ENCODE peak calls at places on chromosomes 16 and 17, in five cellular contexts. K is IMR-90, I is H1, H is neuronal stem cell, W is H9. P is an unnamed sample.
A peak's percentile ranks its signal among the peaks of the same experiment; 100 is the strongest.

GRCh38 chr17:9839433-9839832 is 13.7 kb downstream of the GLP2R start:
- DNase-seq in K (peak; percentile 26), I (no peak), H (no peak), W (peak; percentile 74), P (no peak)

GRCh38 chr17:48131216-48131824 is 23.8 kb downstream of the SNX11 start:
- DNase-seq in K (peak; percentile 66), I (peak; percentile 68), H (peak; percentile 72), W (peak; percentile 86), P (peak; percentile 73)

GRCh38 chr17:38325221-38325851 is 18.4 kb downstream of the GPR179 start:
- DNase-seq in K (no peak), I (no peak), H (no peak), W (peak; percentile 45), P (no peak)

GRCh38 chr16:53482123-53482522 is 20.9 kb downstream of the AKTIP start:
- DNase-seq in K (peak; percentile 21), I (no peak), H (no peak), W (no peak), P (peak; percentile 4)

GRCh38 chr17:82463881-82464566 is 5.5 kb downstream of the NARF start:
- DNase-seq in K (no peak), I (no peak), H (no peak), W (no peak), P (no peak)

GRCh38 chr17:81898029-81898866 is 3.8 kb upstream of the NPB start:
- DNase-seq in K (peak; percentile 81), I (no peak), H (no peak), W (no peak), P (peak; percentile 90)

GRCh38 chr16:12904041-12904671 is 2.8 kb downstream of the SHISA9 start:
- DNase-seq in K (no peak), I (peak; percentile 65), H (no peak), W (peak; percentile 48), P (no peak)

GRCh38 chr17:48484850-48485249 is 46.0 kb downstream of the HOXB1 start:
- DNase-seq in K (peak; percentile 77), I (no peak), H (no peak), W (no peak), P (peak; percentile 90)

GRCh38 chr17:41695134-41695661 is 6.5 kb downstream of the EIF1 start:
- DNase-seq in K (peak; percentile 22), I (no peak), H (no peak), W (no peak), P (peak; percentile 33)

GRCh38 chr16:85307552-85308364 is 195.5 kb upstream of the CIBAR2 start:
- DNase-seq in K (no peak), I (no peak), H (no peak), W (no peak), P (no peak)

GRCh38 chr17:50890675-50891516 is 24.7 kb upstream of the TOB1 start:
- DNase-seq in K (no peak), I (no peak), H (no peak), W (no peak), P (no peak)

GRCh38 chr16:21336231-21336630 is 58.1 kb upstream of the CRYM start:
- DNase-seq in K (peak; percentile 57), I (no peak), H (no peak), W (no peak), P (no peak)
- H3K18ac ChIP-seq in K (no peak overlapping the region), I (no peak overlapping the region), H (no peak overlapping the region), W (no peak overlapping the region), P (no peak overlapping the region)

GRCh38 chr17:56502120-56502519 is 91.4 kb upstream of the NOG start:
- DNase-seq in K (no peak), I (no peak), H (no peak), W (no peak), P (no peak)
- H4K91ac ChIP-seq in K (no peak overlapping the region), I (no peak overlapping the region), H (no peak overlapping the region), W (no peak overlapping the region), P (no peak overlapping the region)

GRCh38 chr16:29811896-29812665 is at the start of gene PRRT2:
- DNase-seq in K (peak; percentile 43), I (peak; percentile 80), H (peak; percentile 87), W (peak; percentile 70), P (peak; percentile 74)
- H3K23ac ChIP-seq in K (peak within 1 kb of the TSS; percentile 94), I (no peak within 1 kb of the TSS), H (peak within 1 kb of the TSS; percentile 92), W (no peak within 1 kb of the TSS), P (peak within 1 kb of the TSS; percentile 46)

DNA sequence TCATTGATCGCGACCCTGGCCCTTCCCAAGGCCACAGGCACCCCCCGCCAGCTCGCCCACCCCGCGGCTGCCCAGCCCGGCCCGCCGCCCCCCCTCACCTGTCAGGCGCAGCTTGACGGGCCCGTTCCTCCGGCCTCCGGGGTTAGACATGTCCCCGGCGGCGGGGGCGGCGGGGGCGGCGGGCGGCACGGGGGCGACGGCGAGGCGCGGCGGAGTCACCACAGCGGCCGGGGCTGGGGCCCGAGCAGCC is 451 bp downstream of the SMURF2 start:
- DNase-seq in K (no peak), I (no peak), H (no peak), W (no peak), P (no peak)
- H3K18ac ChIP-seq in K (peak overlapping the region; percentile 86), I (no peak overlapping the region), H (peak overlapping the region; percentile 98), W (no peak overlapping the region), P (peak overlapping the region; percentile 99)

GRCh38 chr17:57652811-57653210 is 92.3 kb downstream of the CCDC182 start:
- DNase-seq in K (no peak), I (no peak), H (no peak), W (no peak), P (no peak)

GRCh38 chr17:57653279-57653678 is 91.8 kb downstream of the CCDC182 start:
- DNase-seq in K (no peak), I (no peak), H (no peak), W (no peak), P (no peak)

GRCh38 chr17:57651451-57651850 is 93.6 kb downstream of the CCDC182 start:
- DNase-seq in K (no peak), I (no peak), H (no peak), W (no peak), P (no peak)

GRCh38 chr17:57650548-57650947 is 94.6 kb downstream of the CCDC182 start:
- DNase-seq in K (no peak), I (no peak), H (no peak), W (no peak), P (no peak)

DNA sequence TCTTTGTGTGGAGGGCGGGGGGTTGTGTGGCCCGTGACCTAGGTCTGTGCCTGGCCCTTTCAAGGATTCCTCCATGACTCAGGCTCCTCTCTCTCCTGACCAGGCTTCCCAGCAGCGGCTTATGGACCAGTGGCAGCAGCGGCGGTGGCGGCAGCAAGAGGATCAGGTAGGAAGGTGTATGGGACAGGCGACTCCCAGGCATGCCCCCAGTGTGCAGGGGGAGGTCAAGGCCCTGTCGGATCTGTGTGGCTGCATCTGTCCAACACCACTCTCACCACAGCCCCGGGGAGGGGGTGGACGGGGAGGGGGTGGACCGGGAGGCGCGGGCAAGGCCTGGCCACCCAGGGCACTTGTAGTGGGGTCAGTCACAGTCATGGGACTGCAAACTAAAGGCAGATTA is 93.1 kb downstream of the CCDC182 start:
- DNase-seq in K (no peak), I (no peak), H (no peak), W (no peak), P (no peak)
- H4K91ac ChIP-seq in K (no peak overlapping the region), I (no peak overlapping the region), H (no peak overlapping the region), W (no peak overlapping the region), P (no peak overlapping the region)

GRCh38 chr17:78344666-78345065 is 15.2 kb downstream of the SOCS3 start:
- DNase-seq in K (no peak), I (no peak), H (no peak), W (peak; percentile 28), P (no peak)

GRCh38 chr17:78342438-78343098 is 17.3 kb downstream of the SOCS3 start:
- DNase-seq in K (peak; percentile 88), I (no peak), H (no peak), W (peak; percentile 59), P (peak; percentile 85)

GRCh38 chr17:78343433-78344201 is 16.3 kb downstream of the SOCS3 start:
- DNase-seq in K (no peak), I (no peak), H (no peak), W (peak; percentile 59), P (no peak)

GRCh38 chr17:78341559-78342437 is 18.1 kb downstream of the SOCS3 start:
- DNase-seq in K (peak; percentile 74), I (peak; percentile 80), H (peak; percentile 61), W (peak; percentile 72), P (peak; percentile 89)

GRCh38 chr17:78343099-78343432 is 16.8 kb downstream of the SOCS3 start:
- DNase-seq in K (peak; percentile 87), I (no peak), H (no peak), W (peak; percentile 75), P (peak; percentile 93)
- H3K23ac ChIP-seq in K (peak overlapping the region; percentile 81), I (no peak overlapping the region), H (no peak overlapping the region), W (no peak overlapping the region), P (no peak overlapping the region)

GRCh38 chr16:59611556-59611955 is 877.4 kb upstream of the GOT2 start:
- DNase-seq in K (peak; percentile 19), I (no peak), H (no peak), W (no peak), P (no peak)

GRCh38 chr16:59614466-59615240 is 880.5 kb upstream of the GOT2 start:
- DNase-seq in K (no peak), I (no peak), H (no peak), W (no peak), P (no peak)

GRCh38 chr16:59612094-59612493 is 878.0 kb upstream of the GOT2 start:
- DNase-seq in K (no peak), I (no peak), H (no peak), W (peak; percentile 32), P (no peak)
- H3K18ac ChIP-seq in K (no peak overlapping the region), I (no peak overlapping the region), H (no peak overlapping the region), W (no peak overlapping the region), P (no peak overlapping the region)

GRCh38 chr16:15948532-15949209 is 745 bp upstream of the ABCC1 start:
- DNase-seq in K (no peak), I (no peak), H (no peak), W (no peak), P (no peak)
- H4K91ac ChIP-seq in K (peak overlapping the region; percentile 90), I (peak overlapping the region; percentile 59), H (no peak overlapping the region), W (no peak overlapping the region), P (peak overlapping the region; percentile 80)

DNA sequence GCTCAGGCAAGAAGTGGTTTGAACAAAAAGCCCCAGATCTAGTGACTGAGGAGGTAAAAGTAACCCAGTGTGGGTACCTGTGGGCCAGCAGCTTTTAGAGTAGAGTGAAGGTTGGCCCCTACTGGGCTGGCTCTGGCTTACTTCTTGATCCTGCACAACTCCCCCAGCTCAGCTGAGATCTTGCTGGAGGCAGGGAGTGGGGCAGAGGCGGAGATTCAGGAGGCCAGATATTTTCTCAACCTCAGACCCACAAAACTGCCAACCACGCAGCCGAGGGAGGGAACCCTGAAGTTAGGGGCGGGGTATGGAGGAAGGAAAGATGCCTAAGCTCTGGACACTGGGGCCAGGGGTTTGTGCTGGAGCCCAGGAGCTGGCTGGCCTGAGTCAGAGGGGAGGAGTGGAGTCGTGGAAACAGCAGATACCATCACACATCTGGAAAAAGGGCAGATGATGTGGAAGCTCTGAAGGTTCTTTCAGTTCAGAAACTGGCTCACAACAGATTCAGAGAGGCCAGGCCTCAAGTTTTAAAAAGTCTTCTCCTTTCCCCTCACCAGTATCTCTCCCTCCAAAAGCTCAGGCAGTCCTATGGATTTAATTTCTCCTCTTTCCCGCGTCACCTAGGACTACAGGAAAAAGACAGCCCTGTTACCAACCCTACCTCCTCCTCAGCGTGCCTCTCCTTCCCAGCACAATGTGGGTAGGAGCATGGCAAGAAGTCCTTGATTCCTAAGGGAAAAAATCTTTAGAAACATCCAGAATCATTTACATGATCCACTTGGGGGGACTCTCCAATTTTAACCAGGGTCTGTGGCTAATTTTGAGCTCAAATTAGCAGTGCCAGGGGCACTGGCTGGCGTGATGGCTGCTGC is 48.1 kb downstream of the MYO18A start:
- DNase-seq in K (peak; percentile 86), I (no peak), H (no peak), W (no peak), P (peak; percentile 90)
- H3K23ac ChIP-seq in K (peak overlapping the region; percentile 85), I (no peak overlapping the region), H (no peak overlapping the region), W (no peak overlapping the region), P (no peak overlapping the region)

P was measured in mesenchymal stem cell.